ENCODE peak calls at places on chromosomes 13 and 19, in eight cellular contexts. N is naive thymus-derived CD4-positive, alpha-beta T cell; J is endodermal cell; B is cardiac muscle cell; W is brain microvascular endothelial cell; K is GM23338; U is mammary epithelial cell; S is right atrium auricular region. L is an unnamed sample.

GRCh38 chr13:99425485-99426341 is 75.6 kb upstream of the TM9SF2 start:
- DNase-seq in N (peak; percentile 63), J (no peak), B (peak; percentile 46), W (no peak), K (no peak), U (no peak), S (no peak), L (peak; percentile 71)

GRCh38 chr19:30029721-30030510 is 87.9 kb downstream of the URI1 start:
- DNase-seq in N (no peak), J (no peak), B (no peak), W (peak; percentile 73), K (no peak), U (peak; percentile 88), S (no peak), L (no peak)

GRCh38 chr19:49114630-49115363 is 627 bp downstream of the LIN7B start:
- DNase-seq in N (peak; percentile 53), J (peak; percentile 88), B (peak; percentile 90), W (peak; percentile 23), K (peak; percentile 88), U (peak; percentile 20), S (peak; percentile 74), L (peak; percentile 46)

GRCh38 chr13:90591927-90592268 is 755.6 kb upstream of the MIR17HG start:
- DNase-seq in N (no peak), J (peak; percentile 63), B (no peak), W (no peak), K (peak; percentile 13), U (peak; percentile 30), S (no peak), L (no peak)

GRCh38 chr19:38389101-38389925 is 816 bp downstream of the SPRED3 start:
- DNase-seq in N (no peak), J (peak; percentile 82), B (peak; percentile 41), W (peak; percentile 72), K (peak; percentile 66), U (peak; percentile 66), S (no peak), L (no peak)

GRCh38 chr13:38656699-38657098 is 30.2 kb upstream of the FREM2 start:
- DNase-seq in N (no peak), J (no peak), B (no peak), W (no peak), K (no peak), U (no peak), S (no peak), L (no peak)

GRCh38 chr13:90055760-90056159 is 1291.7 kb upstream of the MIR17HG start:
- DNase-seq in N (no peak), J (no peak), B (no peak), W (no peak), K (no peak), U (no peak), S (no peak), L (no peak)

GRCh38 chr13:83622422-83622784 is 259.9 kb downstream of the SLITRK1 start:
- DNase-seq in N (no peak), J (no peak), B (no peak), W (peak; percentile 76), K (no peak), U (peak; percentile 71), S (no peak), L (no peak)

GRCh38 chr19:459724-460511 is 915 bp downstream of the SHC2 start:
- DNase-seq in N (no peak), J (peak; percentile 90), B (peak; percentile 79), W (no peak), K (peak; percentile 60), U (no peak), S (peak; percentile 62), L (no peak)

GRCh38 chr19:9945319-9945966 is 9.1 kb upstream of the OLFM2 start:
- DNase-seq in N (no peak), J (peak; percentile 72), B (no peak), W (peak; percentile 98), K (peak; percentile 56), U (peak; percentile 72), S (peak; percentile 90), L (no peak)

GRCh38 chr13:78341032-78341431 is 262.3 kb downstream of the POU4F1 start:
- DNase-seq in N (no peak), J (no peak), B (no peak), W (no peak), K (no peak), U (no peak), S (no peak), L (no peak)

GRCh38 chr13:79503069-79503468 is 22.1 kb downstream of the NDFIP2 start:
- DNase-seq in N (no peak), J (no peak), B (no peak), W (no peak), K (peak; percentile 6), U (no peak), S (no peak), L (no peak)

GRCh38 chr19:58518261-58519086 is 1.1 kb downstream of the ZBTB45 start:
- DNase-seq in N (no peak), J (no peak), B (no peak), W (no peak), K (no peak), U (no peak), S (no peak), L (no peak)

GRCh38 chr13:102903659-102904407 is 58.0 kb downstream of the ERCC5 start:
- DNase-seq in N (no peak), J (peak; percentile 58), B (peak; percentile 34), W (peak; percentile 5), K (peak; percentile 56), U (peak; percentile 29), S (no peak), L (no peak)

GRCh38 chr19:50266041-50266440 is 62.6 kb downstream of the MYH14 start:
- DNase-seq in N (no peak), J (no peak), B (no peak), W (no peak), K (no peak), U (no peak), S (no peak), L (no peak)

GRCh38 chr19:14081797-14082674 is 3.5 kb downstream of the C19orf67 start:
- DNase-seq in N (no peak), J (no peak), B (no peak), W (no peak), K (no peak), U (peak; percentile 90), S (peak; percentile 61), L (peak; percentile 34)

GRCh38 chr19:29623726-29624488 is 17.8 kb downstream of the POP4 start:
- DNase-seq in N (no peak), J (no peak), B (no peak), W (no peak), K (no peak), U (no peak), S (no peak), L (no peak)

GRCh38 chr13:37919329-37919880 is 49.8 kb upstream of the TRPC4 start:
- DNase-seq in N (no peak), J (no peak), B (no peak), W (no peak), K (no peak), U (no peak), S (no peak), L (no peak)

GRCh38 chr19:11204943-11205349 is 7.6 kb upstream of the KANK2 start:
- DNase-seq in N (no peak), J (no peak), B (no peak), W (no peak), K (no peak), U (peak; percentile 42), S (no peak), L (no peak)

GRCh38 chr19:11202488-11203193 is 5.3 kb upstream of the KANK2 start:
- DNase-seq in N (no peak), J (no peak), B (no peak), W (no peak), K (no peak), U (no peak), S (no peak), L (no peak)

GRCh38 chr19:11205939-11206570 is 8.7 kb upstream of the KANK2 start:
- DNase-seq in N (no peak), J (no peak), B (no peak), W (no peak), K (no peak), U (no peak), S (no peak), L (no peak)

GRCh38 chr19:11203194-11204075 is 6.1 kb upstream of the KANK2 start:
- DNase-seq in N (no peak), J (peak; percentile 93), B (peak; percentile 76), W (peak; percentile 40), K (peak; percentile 77), U (peak; percentile 11), S (peak; percentile 92), L (peak; percentile 65)

DNA sequence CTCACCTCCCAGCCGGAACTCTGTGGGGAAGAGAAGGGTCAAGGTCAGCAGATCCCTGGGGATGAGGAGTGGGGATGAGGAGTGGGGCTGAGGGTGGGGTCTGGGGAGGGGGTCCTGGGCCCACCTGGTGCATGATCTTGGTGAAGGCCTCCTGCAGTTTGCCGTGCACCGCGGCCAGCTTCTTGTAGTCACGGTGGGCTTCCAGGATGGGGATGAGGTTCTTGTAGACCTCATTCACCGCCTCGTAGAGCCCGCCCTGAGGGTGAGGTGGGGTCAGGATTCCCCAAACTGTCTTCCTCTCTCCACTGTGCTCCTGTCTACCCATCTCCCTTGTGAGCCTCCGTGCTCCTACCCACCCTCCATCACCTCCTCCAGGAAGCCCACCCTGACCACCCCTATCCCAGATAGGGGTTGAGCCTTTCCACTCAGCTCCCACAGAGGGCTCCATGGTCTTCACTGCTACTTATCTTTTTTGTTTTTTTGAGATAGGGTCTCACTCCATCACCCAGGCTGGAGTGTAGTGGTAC is 6.8 kb upstream of the KANK2 start:
- DNase-seq in N (no peak), J (no peak), B (no peak), W (no peak), K (no peak), U (no peak), S (no peak), L (no peak)
- H3K4me3 ChIP-seq in N (no peak overlapping the region), J (no peak overlapping the region), B (no peak overlapping the region), W (no peak overlapping the region), K (no peak overlapping the region), U (no peak overlapping the region), S (no peak overlapping the region), L (no peak overlapping the region)

DNA sequence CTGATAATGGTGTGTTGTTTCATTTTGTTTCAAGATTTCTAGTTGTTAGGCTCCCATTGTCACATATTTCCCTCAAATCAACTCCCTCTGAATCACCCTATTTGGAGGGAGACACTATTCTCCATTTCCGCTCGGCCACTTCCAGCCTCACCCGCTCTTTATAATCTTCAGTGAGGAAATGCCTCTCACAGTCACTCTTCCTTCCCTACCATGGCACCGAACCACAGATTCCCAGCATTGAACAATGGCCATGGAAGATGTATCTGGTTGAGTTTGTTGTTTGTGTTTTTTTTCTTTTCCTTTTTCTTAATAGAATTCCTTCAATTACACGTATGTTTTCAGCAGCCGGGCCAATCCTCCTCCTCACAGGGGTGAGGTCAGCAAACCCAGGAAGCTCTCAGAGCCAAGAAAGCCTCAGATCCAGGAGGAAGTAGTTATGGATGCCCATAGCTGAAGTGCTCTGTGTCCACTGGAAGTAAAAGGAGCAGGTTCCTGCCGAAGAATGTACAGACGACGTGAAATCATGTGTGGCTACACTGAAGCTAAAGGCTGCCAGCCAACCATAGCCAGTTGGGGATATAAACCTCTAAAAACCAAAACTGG is 472.1 kb downstream of the FOXO1 start:
- DNase-seq in N (no peak), J (no peak), B (no peak), W (no peak), K (no peak), U (no peak), S (no peak), L (no peak)
- H3K27ac ChIP-seq in N (no peak overlapping the region), J (no peak overlapping the region), B (no peak overlapping the region), W (no peak overlapping the region), K (no peak overlapping the region), U (no peak overlapping the region), S (peak overlapping the region; percentile 63), L (no peak overlapping the region)

GRCh38 chr19:16325161-16325527 is 518 bp downstream of the KLF2 start:
- DNase-seq in N (no peak), J (peak; percentile 81), B (peak; percentile 56), W (no peak), K (peak; percentile 71), U (no peak), S (no peak), L (peak; percentile 64)
- H3K4me3 ChIP-seq in N (peak overlapping the region; percentile 59), J (no peak overlapping the region), B (peak overlapping the region; percentile 72), W (peak overlapping the region; percentile 83), K (peak overlapping the region; percentile 62), U (peak overlapping the region; percentile 58), S (peak overlapping the region; percentile 78), L (peak overlapping the region; percentile 66)

GRCh38 chr19:2047076-2047448 is 4.0 kb downstream of the MKNK2 start:
- DNase-seq in N (no peak), J (no peak), B (no peak), W (no peak), K (no peak), U (no peak), S (no peak), L (no peak)
- H3K27ac ChIP-seq in N (peak overlapping the region; percentile 87), J (no peak overlapping the region), B (no peak overlapping the region), W (no peak overlapping the region), K (peak overlapping the region; percentile 59), U (no peak overlapping the region), S (peak overlapping the region; percentile 98), L (no peak overlapping the region)